ENCODE peak calls at places on chromosomes 4 and X, in nine cellular contexts. One of them, this sample, is unnamed.

GRCh38 chr4:97235516-97235915 is 907.8 kb downstream of the STPG2 start:
- DNase-seq in aorta: no peak
- DNase-seq in astrocyte of the spinal cord: peak
- DNase-seq in NCI-H1436: no peak
- DNase-seq in HS-27A: no peak
- DNase-seq in GM19239: no peak
- DNase-seq in cardiac septum: no peak
- DNase-seq in KBM-7: no peak
- DNase-seq in myocyte: peak
- DNase-seq in this sample: no peak

GRCh38 chrX:16836371-16836770 is 33.8 kb downstream of the RBBP7 start:
- DNase-seq in HS-27A: no peak
- DNase-seq in aorta: no peak
- DNase-seq in NCI-H1436: no peak
- DNase-seq in KBM-7: peak
- DNase-seq in GM19239: no peak
- DNase-seq in cardiac septum: no peak
- DNase-seq in myocyte: peak
- DNase-seq in astrocyte of the spinal cord: no peak
- DNase-seq in this sample: peak

GRCh38 chrX:10110984-10111363 is 45.8 kb upstream of the CLCN4 start:
- DNase-seq in cardiac septum: no peak
- DNase-seq in NCI-H1436: no peak
- DNase-seq in GM19239: no peak
- DNase-seq in HS-27A: no peak
- DNase-seq in aorta: no peak
- DNase-seq in myocyte: no peak
- DNase-seq in astrocyte of the spinal cord: no peak
- DNase-seq in KBM-7: peak
- DNase-seq in this sample: no peak

GRCh38 chr4:139450586-139450985 is 3.3 kb upstream of the RAB33B start:
- DNase-seq in HS-27A: no peak
- DNase-seq in GM19239: no peak
- DNase-seq in myocyte: no peak
- DNase-seq in astrocyte of the spinal cord: no peak
- DNase-seq in cardiac septum: no peak
- DNase-seq in KBM-7: no peak
- DNase-seq in aorta: no peak
- DNase-seq in NCI-H1436: no peak
- DNase-seq in this sample: no peak

GRCh38 chr4:35925806-35926205 is 318.5 kb downstream of the ARAP2 start:
- DNase-seq in GM19239: no peak
- DNase-seq in NCI-H1436: no peak
- DNase-seq in cardiac septum: no peak
- DNase-seq in KBM-7: no peak
- DNase-seq in astrocyte of the spinal cord: no peak
- DNase-seq in HS-27A: no peak
- DNase-seq in aorta: no peak
- DNase-seq in myocyte: no peak
- DNase-seq in this sample: no peak

GRCh38 chr4:6855692-6856297 is 53.8 kb upstream of the TBC1D14 start:
- DNase-seq in cardiac septum: no peak
- DNase-seq in HS-27A: no peak
- DNase-seq in GM19239: peak
- DNase-seq in NCI-H1436: peak
- DNase-seq in aorta: no peak
- DNase-seq in astrocyte of the spinal cord: peak
- DNase-seq in KBM-7: peak
- DNase-seq in myocyte: peak
- DNase-seq in this sample: peak

GRCh38 chrX:77788050-77788449 is 2.0 kb upstream of the ATRX start:
- DNase-seq in myocyte: no peak
- DNase-seq in HS-27A: no peak
- DNase-seq in cardiac septum: no peak
- DNase-seq in GM19239: no peak
- DNase-seq in NCI-H1436: no peak
- DNase-seq in astrocyte of the spinal cord: no peak
- DNase-seq in aorta: no peak
- DNase-seq in KBM-7: peak
- DNase-seq in this sample: peak

GRCh38 chr4:150152764-150153163 is 74.5 kb downstream of the DCLK2 start:
- DNase-seq in NCI-H1436: no peak
- DNase-seq in astrocyte of the spinal cord: peak
- DNase-seq in aorta: no peak
- DNase-seq in HS-27A: no peak
- DNase-seq in myocyte: peak
- DNase-seq in KBM-7: no peak
- DNase-seq in GM19239: no peak
- DNase-seq in cardiac septum: no peak
- DNase-seq in this sample: peak

GRCh38 chr4:6953751-6954380 is 44.2 kb downstream of the TBC1D14 start:
- DNase-seq in cardiac septum: peak
- DNase-seq in astrocyte of the spinal cord: peak
- DNase-seq in myocyte: no peak
- DNase-seq in NCI-H1436: no peak
- DNase-seq in GM19239: no peak
- DNase-seq in KBM-7: no peak
- DNase-seq in HS-27A: no peak
- DNase-seq in aorta: peak
- DNase-seq in this sample: peak

GRCh38 chr4:150082241-150082640 is 4.0 kb downstream of the DCLK2 start:
- DNase-seq in HS-27A: no peak
- DNase-seq in NCI-H1436: peak
- DNase-seq in astrocyte of the spinal cord: no peak
- DNase-seq in cardiac septum: no peak
- DNase-seq in KBM-7: no peak
- DNase-seq in myocyte: no peak
- DNase-seq in GM19239: no peak
- DNase-seq in aorta: no peak
- DNase-seq in this sample: no peak

GRCh38 chrX:30806187-30806728 is 82.8 kb downstream of the TAB3 start:
- DNase-seq in NCI-H1436: no peak
- DNase-seq in GM19239: no peak
- DNase-seq in cardiac septum: no peak
- DNase-seq in myocyte: no peak
- DNase-seq in KBM-7: no peak
- DNase-seq in aorta: no peak
- DNase-seq in astrocyte of the spinal cord: no peak
- DNase-seq in HS-27A: no peak
- DNase-seq in this sample: no peak

This sample was measured in fibroblast of lung.